ENCODE peak calls at places on chromosomes 16 and 17, in five cellular contexts. A is fibroblast of pulmonary artery, Z is heart left ventricle, E is Peyer's patch, V is GM12864. R is an unnamed sample.

GRCh38 chr16:62732101-62732500 is 695.9 kb upstream of the CDH8 start:
- DNase-seq in V (no peak), E (no peak), A (no peak), Z (no peak), R (no peak)

GRCh38 chr17:44558349-44559287 is 1.3 kb downstream of the FZD2 start:
- DNase-seq in V (no peak), Z (no peak), A (no peak), E (no peak), R (peak)

GRCh38 chr16:13970708-13971422 is 50.9 kb downstream of the ERCC4 start:
- DNase-seq in A (no peak), Z (no peak), E (no peak), V (no peak), R (no peak)

GRCh38 chr16:30567160-30567990 is 4.1 kb downstream of the ZNF688 start:
- DNase-seq in A (peak), E (no peak), Z (no peak), V (no peak), R (no peak)

GRCh38 chr17:45225964-45226530 is 4.4 kb downstream of the FMNL1 start:
- DNase-seq in E (peak), A (no peak), Z (peak), V (peak), R (peak)

GRCh38 chr16:82888616-82889015 is 261.8 kb downstream of the CDH13 start:
- DNase-seq in Z (no peak), E (no peak), V (no peak), A (peak), R (peak)

GRCh38 chr17:76268015-76268749 is 3.0 kb downstream of the UBALD2 start:
- DNase-seq in V (no peak), Z (peak), A (peak), E (peak), R (peak)

GRCh38 chr16:30918614-30919013 is 4.8 kb upstream of the FBXL19 start:
- DNase-seq in A (no peak), Z (no peak), V (no peak), E (no peak), R (no peak)

GRCh38 chr17:61157246-61157887 is 242.3 kb upstream of the TBX2 start:
- DNase-seq in A (peak), V (no peak), E (no peak), Z (no peak), R (peak)

GRCh38 chr17:74453665-74454196 is 12.7 kb upstream of the CD300A start:
- DNase-seq in Z (peak), E (peak), V (no peak), A (no peak), R (peak)

GRCh38 chr16:14628806-14629611 is 1.1 kb downstream of the PARN start:
- DNase-seq in V (no peak), A (peak), Z (no peak), E (no peak), R (peak)

GRCh38 chr16:23348579-23349469 is 46.7 kb downstream of the SCNN1B start:
- DNase-seq in A (no peak), V (no peak), Z (no peak), E (no peak), R (no peak)
- TF ChIP-seq CTCF in A (peak), V (peak), Z (no peak), E (no peak), R (peak)

DNA sequence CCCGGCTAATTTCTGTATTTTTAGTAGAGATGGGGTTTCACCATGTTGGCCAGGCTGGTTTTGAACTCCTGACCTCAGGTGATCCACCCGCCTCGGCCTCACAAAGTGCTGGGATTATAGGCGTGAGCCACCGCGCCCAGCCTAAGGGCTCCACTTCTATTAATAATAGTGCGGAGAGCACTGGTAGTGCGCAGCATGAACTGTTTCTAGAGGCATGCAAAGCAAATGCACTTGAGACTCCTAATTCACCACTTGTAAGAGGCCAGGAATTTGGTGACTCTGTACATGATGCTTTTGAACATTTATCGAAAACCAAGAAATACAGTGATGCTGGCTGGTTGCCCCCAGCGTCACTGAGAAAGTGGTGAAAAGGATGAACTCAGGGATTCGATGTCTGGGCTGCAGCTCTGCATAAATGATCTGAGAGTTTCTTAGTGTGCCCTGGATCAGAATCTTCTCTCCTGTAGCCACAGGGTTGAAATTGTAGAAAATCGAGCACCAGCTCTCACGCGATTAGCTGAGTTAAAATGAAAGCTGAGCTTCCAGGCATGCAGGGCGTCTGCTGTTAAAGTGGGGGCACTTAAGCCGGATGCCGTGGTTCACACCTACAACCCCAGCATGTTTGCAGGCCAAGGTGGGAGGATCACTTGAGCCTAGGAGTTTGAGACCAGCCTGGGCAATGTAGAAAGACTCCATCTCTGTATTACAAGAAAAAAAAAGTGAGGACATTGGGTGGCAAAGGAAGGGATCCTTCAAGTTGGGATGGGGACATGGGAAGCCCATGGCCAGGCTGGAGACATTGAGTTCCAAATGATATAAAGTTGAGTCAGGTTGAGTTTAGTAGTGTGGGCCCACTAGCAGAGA is 4.8 kb downstream of the RNF213 start:
- DNase-seq in A (no peak), E (no peak), V (peak), Z (no peak), R (no peak)
- H3K4me3 ChIP-seq in A (no peak), E (peak), V (peak), Z (no peak), R (no peak)

DNA sequence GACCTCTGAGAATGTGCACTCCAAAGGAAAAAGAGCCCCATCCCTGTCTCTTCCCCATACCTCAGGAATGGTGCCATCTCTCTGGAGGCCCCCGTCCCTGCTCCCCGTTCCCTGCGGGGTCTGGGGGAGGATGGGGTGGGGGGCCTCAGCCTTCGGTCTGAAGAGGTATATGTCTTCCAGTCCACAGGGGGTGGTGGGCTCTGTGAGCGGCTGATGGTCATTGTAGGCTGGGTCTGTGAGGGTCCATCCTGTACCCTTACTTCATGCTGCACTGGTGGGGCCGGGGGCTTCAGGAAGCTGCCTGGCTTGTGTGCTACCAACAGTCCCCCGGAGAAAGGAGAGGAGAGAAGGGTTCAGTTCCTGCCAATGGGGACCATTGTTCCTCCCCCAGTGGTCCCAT is 6.1 kb downstream of the GAS2L2 start:
- DNase-seq in V (no peak), Z (no peak), E (no peak), A (no peak), R (no peak)
- TF ChIP-seq CTCF in V (no peak), Z (no peak), E (no peak), A (no peak), R (no peak)

DNA sequence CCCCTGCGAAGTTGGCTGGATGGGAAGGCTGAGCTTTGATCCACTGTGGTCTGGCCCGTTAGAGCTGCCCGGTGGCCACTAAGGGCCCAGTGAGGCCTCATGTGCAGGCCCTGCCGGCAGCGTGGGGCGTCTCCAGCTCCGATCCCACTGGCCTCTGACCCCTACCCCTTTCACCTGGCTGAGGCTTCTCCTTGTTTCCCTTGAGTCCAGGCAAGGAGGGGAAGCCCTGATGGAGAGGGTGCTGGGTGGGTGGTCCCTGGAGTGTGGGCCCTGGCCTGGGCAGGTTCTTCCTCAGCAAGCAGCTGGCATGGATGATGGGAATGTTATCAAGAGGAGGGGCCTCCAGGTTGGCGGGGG is 356.8 kb downstream of the SEC14L1 start:
- DNase-seq in A (no peak), E (no peak), V (no peak), Z (peak), R (no peak)
- H3K4me3 ChIP-seq in A (no peak), E (no peak), V (no peak), Z (no peak), R (no peak)

DNA sequence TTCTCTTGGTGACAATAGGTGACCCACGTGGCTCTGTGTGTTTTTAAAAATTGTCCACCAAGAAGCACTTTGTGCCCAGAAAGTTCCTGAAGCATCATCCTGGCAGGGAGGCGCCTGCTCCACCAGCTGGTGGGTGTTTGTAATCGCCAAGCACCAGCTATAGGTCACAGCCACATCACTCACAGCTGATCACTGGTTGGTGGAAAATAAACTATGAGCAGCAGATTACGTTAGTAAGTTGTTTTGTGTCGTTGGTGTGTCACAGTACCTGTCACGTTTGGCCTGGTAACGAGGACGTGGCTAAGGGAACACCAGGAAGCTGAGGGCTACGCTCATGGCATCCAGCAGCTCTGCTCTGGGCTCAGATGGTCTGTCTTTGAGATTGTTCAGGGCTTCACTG is 10.1 kb downstream of the MRM3 start:
- DNase-seq in E (no peak), V (no peak), Z (no peak), A (no peak), R (no peak)
- TF ChIP-seq CTCF in E (no peak), V (no peak), Z (no peak), A (no peak), R (no peak)

DNA sequence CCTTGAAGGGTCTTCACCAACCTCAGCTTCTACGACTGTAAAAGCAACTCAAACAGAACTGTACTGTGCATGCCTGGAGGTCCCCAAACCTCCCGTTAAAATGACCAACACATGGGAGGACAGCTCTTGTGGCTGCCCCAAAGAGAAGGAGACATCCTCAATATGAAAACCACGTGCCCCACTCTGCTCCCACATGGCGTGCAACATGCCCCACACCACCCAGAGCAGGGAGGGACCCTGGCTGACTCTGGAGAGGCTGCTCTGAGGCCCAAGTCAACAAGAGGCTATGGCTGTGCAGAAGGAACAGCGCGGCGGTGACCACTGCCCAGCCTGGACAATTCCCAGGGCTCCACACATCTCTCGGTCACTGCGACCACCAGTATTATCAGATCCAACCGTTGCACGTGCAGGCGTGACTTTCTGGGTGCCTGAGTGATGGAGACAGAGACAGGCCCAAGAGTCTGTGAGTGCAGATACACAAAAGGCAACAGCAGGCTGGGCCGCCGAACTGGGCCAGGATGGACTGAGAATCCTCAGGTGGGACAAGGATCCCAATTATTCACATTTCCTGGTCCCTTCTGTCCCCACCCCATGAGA is 1.4 kb downstream of the PLD6 start:
- DNase-seq in Z (peak), A (no peak), V (no peak), E (no peak), R (no peak)
- H3K4me3 ChIP-seq in Z (peak), A (peak), V (peak), E (peak), R (peak)

DNA sequence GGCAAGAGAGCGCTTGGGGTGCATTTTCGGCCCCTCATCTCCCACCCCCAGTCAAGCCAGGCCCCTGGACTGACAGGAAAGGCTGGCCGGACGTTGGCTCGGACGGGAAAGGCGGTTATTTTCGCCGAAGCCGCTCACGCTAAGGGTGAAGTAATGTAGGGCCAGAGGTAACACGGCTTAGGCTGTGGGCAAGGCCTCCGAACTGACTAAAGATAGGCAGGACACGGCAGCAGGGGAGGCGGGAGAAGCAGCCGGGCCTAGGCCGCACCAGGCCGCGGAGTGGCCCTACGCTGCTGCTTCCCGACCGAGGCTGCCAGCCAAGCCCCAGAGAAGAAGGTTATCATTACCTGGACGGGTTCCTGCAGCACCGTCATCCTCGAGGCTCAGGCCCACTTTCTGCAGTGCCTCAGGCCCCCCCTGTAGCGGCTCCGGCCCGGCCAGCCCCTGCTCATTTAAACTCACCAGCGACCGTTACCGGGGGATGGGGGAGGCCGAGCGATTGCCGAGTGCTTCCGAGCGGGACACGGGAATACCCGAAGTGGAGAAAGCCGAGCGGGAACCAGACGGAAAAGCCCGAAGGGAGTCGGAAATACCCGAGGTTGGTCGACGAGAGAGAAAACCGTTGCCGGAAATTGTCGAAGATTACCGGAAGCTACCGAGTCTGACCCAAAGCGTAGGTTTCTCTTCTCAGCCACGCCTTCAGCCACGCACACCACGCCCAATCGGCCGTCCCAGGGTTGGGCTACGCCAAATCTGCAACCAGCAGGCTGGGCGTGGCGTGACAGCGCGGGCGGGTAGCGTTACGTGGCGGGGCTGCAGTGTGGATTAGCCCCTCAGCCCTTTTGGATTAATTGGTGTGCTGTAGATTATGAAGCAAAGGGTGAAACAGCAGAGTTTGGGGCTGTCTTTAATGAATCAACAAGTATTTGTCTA is at the start of gene CDC27:
- DNase-seq in E (peak), Z (peak), V (peak), A (peak), R (peak)
- TF ChIP-seq CTCF in E (no peak), Z (no peak), V (no peak), A (no peak), R (no peak)

GRCh38 chr17:41126412-41126811 is 2.4 kb upstream of the KRTAP4-12 start:
- DNase-seq in A (no peak), E (no peak), Z (no peak), V (no peak), R (no peak)
- H3K4me3 ChIP-seq in A (no peak), E (no peak), Z (no peak), V (no peak), R (no peak)

GRCh38 chr17:6713130-6713917 is at the start of gene SLC13A5:
- DNase-seq in A (peak), V (no peak), E (no peak), Z (no peak), R (peak)
- TF ChIP-seq CTCF in A (peak), V (peak), E (no peak), Z (peak), R (peak)

R was measured in choroid plexus epithelial cell.